ENCODE peak calls at places on chromosomes 5 and 9, in six cellular contexts. One of them, this sample, is unnamed. For H3K9me3, the result is how much of the 10 kb centered on the place peaks cover.

GRCh38 chr5:144467795-144468194 is 297.1 kb downstream of the KCTD16 start:
- DNase-seq in SK-N-SH: peak
- DNase-seq in A549: peak
- DNase-seq in esophagus muscularis mucosa: no peak
- DNase-seq in ovary: no peak
- DNase-seq in transverse colon: peak
- DNase-seq in this sample: no peak

GRCh38 chr5:126778675-126779403 is 1.9 kb downstream of the LMNB1 start:
- DNase-seq in SK-N-SH: no peak
- DNase-seq in esophagus muscularis mucosa: no peak
- DNase-seq in transverse colon: no peak
- DNase-seq in ovary: no peak
- DNase-seq in A549: no peak
- DNase-seq in this sample: no peak

GRCh38 chr5:2160811-2161210 is 278.1 kb upstream of the IRX4 start:
- DNase-seq in SK-N-SH: no peak
- DNase-seq in transverse colon: no peak
- DNase-seq in ovary: no peak
- DNase-seq in esophagus muscularis mucosa: no peak
- DNase-seq in A549: no peak
- DNase-seq in this sample: no peak

GRCh38 chr9:131420913-131421312 is 27.0 kb downstream of the PRRC2B start:
- DNase-seq in transverse colon: no peak
- DNase-seq in SK-N-SH: peak
- DNase-seq in A549: peak
- DNase-seq in ovary: peak
- DNase-seq in esophagus muscularis mucosa: no peak
- DNase-seq in this sample: no peak

GRCh38 chr5:6772886-6773285 is 59.7 kb downstream of the TENT4A start:
- DNase-seq in A549: no peak
- DNase-seq in SK-N-SH: no peak
- DNase-seq in esophagus muscularis mucosa: no peak
- DNase-seq in transverse colon: no peak
- DNase-seq in ovary: no peak
- DNase-seq in this sample: no peak

GRCh38 chr9:127424669-127424986 is 446 bp downstream of the ZNF79 start:
- DNase-seq in SK-N-SH: no peak
- DNase-seq in ovary: no peak
- DNase-seq in esophagus muscularis mucosa: no peak
- DNase-seq in A549: no peak
- DNase-seq in transverse colon: no peak
- DNase-seq in this sample: no peak

GRCh38 chr5:156534086-156534485 is 207.1 kb downstream of the SGCD start:
- DNase-seq in A549: no peak
- DNase-seq in ovary: no peak
- DNase-seq in esophagus muscularis mucosa: no peak
- DNase-seq in transverse colon: no peak
- DNase-seq in SK-N-SH: no peak
- DNase-seq in this sample: no peak

GRCh38 chr5:36444582-36444999 is 142.9 kb upstream of the RANBP3L start:
- DNase-seq in esophagus muscularis mucosa: no peak
- DNase-seq in ovary: no peak
- DNase-seq in A549: no peak
- DNase-seq in SK-N-SH: no peak
- DNase-seq in transverse colon: peak
- DNase-seq in this sample: peak

GRCh38 chr5:180670586-180671359 is 21.4 kb upstream of the FLT4 start:
- DNase-seq in SK-N-SH: peak
- DNase-seq in A549: peak
- DNase-seq in ovary: peak
- DNase-seq in esophagus muscularis mucosa: no peak
- DNase-seq in transverse colon: peak
- DNase-seq in this sample: no peak

GRCh38 chr9:133471551-133472276 is 7.2 kb downstream of the SLC2A6 start:
- DNase-seq in esophagus muscularis mucosa: no peak
- DNase-seq in ovary: no peak
- DNase-seq in SK-N-SH: no peak
- DNase-seq in transverse colon: peak
- DNase-seq in A549: no peak
- DNase-seq in this sample: no peak

GRCh38 chr5:11385901-11386293 is 518.3 kb downstream of the CTNND2 start:
- DNase-seq in esophagus muscularis mucosa: no peak
- DNase-seq in transverse colon: no peak
- DNase-seq in A549: no peak
- DNase-seq in ovary: no peak
- DNase-seq in SK-N-SH: no peak
- DNase-seq in this sample: no peak

GRCh38 chr9:136860933-136861873 is 4.9 kb downstream of the EDF1 start:
- DNase-seq in ovary: no peak
- DNase-seq in SK-N-SH: no peak
- DNase-seq in transverse colon: peak
- DNase-seq in esophagus muscularis mucosa: no peak
- DNase-seq in A549: no peak
- DNase-seq in this sample: no peak

GRCh38 chr9:71769175-71770165 is 1.2 kb upstream of the CEMIP2 start:
- DNase-seq in transverse colon: peak
- DNase-seq in ovary: peak
- DNase-seq in esophagus muscularis mucosa: peak
- DNase-seq in A549: peak
- DNase-seq in SK-N-SH: peak
- DNase-seq in this sample: peak

GRCh38 chr9:106717686-106718085 is 145.3 kb upstream of the ZNF462 start:
- DNase-seq in A549: peak
- DNase-seq in esophagus muscularis mucosa: no peak
- DNase-seq in ovary: no peak
- DNase-seq in SK-N-SH: no peak
- DNase-seq in transverse colon: no peak
- DNase-seq in this sample: no peak

GRCh38 chr5:10695055-10695649 is 65.9 kb downstream of the DAP start:
- DNase-seq in ovary: peak
- DNase-seq in transverse colon: peak
- DNase-seq in esophagus muscularis mucosa: no peak
- DNase-seq in A549: peak
- DNase-seq in SK-N-SH: peak
- DNase-seq in this sample: peak

GRCh38 chr9:107282268-107282667 is 811 bp upstream of the RAD23B start:
- DNase-seq in SK-N-SH: peak
- DNase-seq in A549: no peak
- DNase-seq in ovary: no peak
- DNase-seq in transverse colon: peak
- DNase-seq in esophagus muscularis mucosa: no peak
- DNase-seq in this sample: no peak

GRCh38 chr5:395921-396714 is 46.9 kb upstream of the EXOC3 start:
- DNase-seq in A549: no peak
- DNase-seq in transverse colon: no peak
- DNase-seq in SK-N-SH: peak
- DNase-seq in esophagus muscularis mucosa: peak
- DNase-seq in ovary: no peak
- DNase-seq in this sample: no peak

GRCh38 chr9:113187935-113188595 is 33.0 kb downstream of the FKBP15 start:
- DNase-seq in esophagus muscularis mucosa: peak
- DNase-seq in SK-N-SH: no peak
- DNase-seq in A549: peak
- DNase-seq in ovary: no peak
- DNase-seq in transverse colon: peak
- DNase-seq in this sample: peak

GRCh38 chr9:122216138-122216797 is 12.5 kb downstream of the LHX6 start:
- DNase-seq in A549: no peak
- DNase-seq in transverse colon: no peak
- DNase-seq in SK-N-SH: peak
- DNase-seq in esophagus muscularis mucosa: no peak
- DNase-seq in ovary: no peak
- DNase-seq in this sample: no peak

GRCh38 chr9:110065527-110065926 is 142.4 kb downstream of the C9orf152 start:
- DNase-seq in esophagus muscularis mucosa: no peak
- DNase-seq in A549: no peak
- DNase-seq in ovary: no peak
- DNase-seq in SK-N-SH: no peak
- DNase-seq in transverse colon: no peak
- DNase-seq in this sample: no peak

GRCh38 chr5:176181271-176181855 is 56.9 kb upstream of the SIMC1 start:
- DNase-seq in esophagus muscularis mucosa: no peak
- DNase-seq in transverse colon: no peak
- DNase-seq in ovary: no peak
- DNase-seq in SK-N-SH: no peak
- DNase-seq in A549: no peak
- DNase-seq in this sample: no peak

GRCh38 chr9:113617550-113617949 is 154.0 kb downstream of the RGS3 start:
- DNase-seq in ovary: peak
- DNase-seq in transverse colon: no peak
- DNase-seq in esophagus muscularis mucosa: no peak
- DNase-seq in SK-N-SH: peak
- DNase-seq in A549: no peak
- DNase-seq in this sample: no peak

GRCh38 chr5:93252165-93252564 is 328.9 kb downstream of the NR2F1-AS1 start:
- DNase-seq in transverse colon: no peak
- DNase-seq in ovary: no peak
- DNase-seq in A549: peak
- DNase-seq in SK-N-SH: no peak
- DNase-seq in esophagus muscularis mucosa: no peak
- DNase-seq in this sample: no peak

GRCh38 chr9:32423371-32423770 is 38.9 kb downstream of the ACO1 start:
- DNase-seq in transverse colon: no peak
- DNase-seq in A549: no peak
- DNase-seq in ovary: no peak
- DNase-seq in SK-N-SH: no peak
- DNase-seq in esophagus muscularis mucosa: no peak
- DNase-seq in this sample: no peak

GRCh38 chr9:106752581-106752980 is 110.4 kb upstream of the ZNF462 start:
- DNase-seq in esophagus muscularis mucosa: no peak
- DNase-seq in A549: no peak
- DNase-seq in transverse colon: no peak
- DNase-seq in SK-N-SH: no peak
- DNase-seq in ovary: no peak
- DNase-seq in this sample: no peak

GRCh38 chr5:93349613-93350012 is 231.4 kb downstream of the NR2F1-AS1 start:
- DNase-seq in transverse colon: no peak
- DNase-seq in SK-N-SH: no peak
- DNase-seq in ovary: no peak
- DNase-seq in esophagus muscularis mucosa: no peak
- DNase-seq in A549: no peak
- DNase-seq in this sample: no peak

GRCh38 chr9:122051401-122052346 is 41.4 kb downstream of the TTLL11 start:
- DNase-seq in transverse colon: no peak
- DNase-seq in ovary: no peak
- DNase-seq in A549: no peak
- DNase-seq in esophagus muscularis mucosa: peak
- DNase-seq in SK-N-SH: no peak
- DNase-seq in this sample: no peak

GRCh38 chr9:98075332-98075805 is 18.8 kb downstream of the NANS start:
- DNase-seq in transverse colon: no peak
- DNase-seq in SK-N-SH: no peak
- DNase-seq in ovary: no peak
- DNase-seq in esophagus muscularis mucosa: no peak
- DNase-seq in A549: peak
- DNase-seq in this sample: peak

GRCh38 chr5:150946351-150946905 is 41.6 kb upstream of the ZNF300 start:
- DNase-seq in A549: no peak
- DNase-seq in ovary: peak
- DNase-seq in esophagus muscularis mucosa: peak
- DNase-seq in SK-N-SH: peak
- DNase-seq in transverse colon: peak
- DNase-seq in this sample: peak

GRCh38 chr5:150948539-150948938 is 43.8 kb upstream of the ZNF300 start:
- DNase-seq in transverse colon: no peak
- DNase-seq in SK-N-SH: no peak
- DNase-seq in A549: no peak
- DNase-seq in esophagus muscularis mucosa: no peak
- DNase-seq in ovary: no peak
- DNase-seq in this sample: no peak

GRCh38 chr5:150945501-150945900 is 40.7 kb upstream of the ZNF300 start:
- DNase-seq in ovary: no peak
- DNase-seq in transverse colon: no peak
- DNase-seq in SK-N-SH: no peak
- DNase-seq in A549: no peak
- DNase-seq in esophagus muscularis mucosa: no peak
- DNase-seq in this sample: no peak

DNA sequence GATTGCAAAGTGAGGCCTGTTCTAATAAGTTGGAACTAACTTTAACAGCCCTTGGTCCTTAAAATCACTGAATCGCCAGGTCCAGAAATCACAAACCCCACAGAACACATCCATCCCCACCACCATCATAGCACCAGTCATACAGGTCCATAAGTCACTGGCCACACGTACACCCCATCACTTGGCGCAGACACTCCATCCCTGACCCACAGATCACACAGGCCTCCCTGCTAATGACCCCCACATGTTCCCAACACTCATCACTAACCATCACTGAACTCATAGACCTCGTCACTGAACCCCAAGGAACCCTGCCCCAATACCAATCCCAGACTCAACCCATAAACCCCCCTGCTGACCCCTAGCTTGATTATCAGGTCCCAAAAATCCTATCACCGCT is 41.2 kb upstream of the ZNF300 start:
- DNase-seq in esophagus muscularis mucosa: no peak
- DNase-seq in A549: no peak
- DNase-seq in SK-N-SH: peak
- DNase-seq in transverse colon: no peak
- DNase-seq in ovary: peak
- DNase-seq in this sample: peak
- H3K9me3 ChIP-seq in esophagus muscularis mucosa: half or more
- H3K9me3 ChIP-seq in A549: under half
- H3K9me3 ChIP-seq in SK-N-SH: under half
- H3K9me3 ChIP-seq in transverse colon: half or more
- H3K9me3 ChIP-seq in ovary: under half
- H3K9me3 ChIP-seq in this sample: under half

GRCh38 chr9:79256691-79257213 is 315.0 kb upstream of the TLE4 start:
- DNase-seq in esophagus muscularis mucosa: peak
- DNase-seq in transverse colon: peak
- DNase-seq in ovary: no peak
- DNase-seq in SK-N-SH: no peak
- DNase-seq in A549: no peak
- DNase-seq in this sample: no peak
- TF ChIP-seq EP300 in esophagus muscularis mucosa: no peak
- TF ChIP-seq EP300 in transverse colon: no peak
- TF ChIP-seq EP300 in ovary: no peak
- TF ChIP-seq EP300 in SK-N-SH: no peak
- TF ChIP-seq EP300 in A549: no peak
- TF ChIP-seq EP300 in this sample: no peak

DNA sequence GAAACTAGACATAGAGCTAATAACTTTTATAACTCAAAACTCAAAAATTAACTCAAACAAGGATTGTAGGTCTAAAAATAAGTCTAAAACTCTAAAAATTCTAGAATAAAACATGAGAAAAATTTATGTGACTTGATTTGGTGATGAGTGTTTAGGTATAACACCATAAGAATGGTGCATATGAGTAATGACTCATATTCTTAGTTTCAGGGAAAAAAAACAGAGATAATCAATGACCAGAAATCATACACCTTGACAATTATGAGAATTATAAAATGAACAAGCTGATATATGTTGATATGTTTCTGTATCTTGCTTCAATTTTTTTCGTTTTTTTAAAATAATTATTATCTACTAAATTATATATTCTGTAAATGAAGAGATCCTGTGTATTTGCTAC is 541.2 kb downstream of the PTPRD start:
- DNase-seq in esophagus muscularis mucosa: no peak
- DNase-seq in transverse colon: no peak
- DNase-seq in A549: no peak
- DNase-seq in SK-N-SH: no peak
- DNase-seq in ovary: no peak
- DNase-seq in this sample: no peak
- H3K9me3 ChIP-seq in esophagus muscularis mucosa: under half
- H3K9me3 ChIP-seq in transverse colon: under half
- H3K9me3 ChIP-seq in A549: under half
- H3K9me3 ChIP-seq in SK-N-SH: under half
- H3K9me3 ChIP-seq in ovary: under half
- H3K9me3 ChIP-seq in this sample: under half

GRCh38 chr9:2816476-2817141 is 27.3 kb downstream of the PUM3 start:
- DNase-seq in ovary: no peak
- DNase-seq in A549: no peak
- DNase-seq in transverse colon: no peak
- DNase-seq in SK-N-SH: no peak
- DNase-seq in esophagus muscularis mucosa: no peak
- DNase-seq in this sample: no peak
- TF ChIP-seq EP300 in ovary: no peak
- TF ChIP-seq EP300 in A549: no peak
- TF ChIP-seq EP300 in transverse colon: peak
- TF ChIP-seq EP300 in SK-N-SH: no peak
- TF ChIP-seq EP300 in esophagus muscularis mucosa: peak
- TF ChIP-seq EP300 in this sample: no peak